ENCODE peak calls at places on chromosomes 13 and 19, in nine cellular contexts. One of them, this sample, is unnamed.

GRCh38 chr13:102122147-102122546 is 279.7 kb downstream of the FGF14 start:
- DNase-seq in IMR-90: no peak
- DNase-seq in mammary epithelial cell: no peak
- DNase-seq in HAP-1: no peak
- DNase-seq in AG04450: no peak
- DNase-seq in kidney epithelial cell: no peak
- DNase-seq in SJSA1: no peak
- DNase-seq in BJ: no peak
- DNase-seq in tibial artery: no peak
- DNase-seq in this sample: no peak

GRCh38 chr13:76884571-76885202 is 1.5 kb downstream of the KCTD12 start:
- DNase-seq in IMR-90: peak; percentile 20
- DNase-seq in mammary epithelial cell: peak; percentile 40
- DNase-seq in HAP-1: no peak
- DNase-seq in AG04450: no peak
- DNase-seq in kidney epithelial cell: no peak
- DNase-seq in SJSA1: no peak
- DNase-seq in BJ: no peak
- DNase-seq in tibial artery: no peak
- DNase-seq in this sample: peak; percentile 65

GRCh38 chr19:28454083-28454482 is 758.9 kb downstream of the UQCRFS1 start:
- DNase-seq in IMR-90: no peak
- DNase-seq in mammary epithelial cell: peak; percentile 38
- DNase-seq in HAP-1: no peak
- DNase-seq in AG04450: no peak
- DNase-seq in kidney epithelial cell: peak; percentile 82
- DNase-seq in SJSA1: no peak
- DNase-seq in BJ: no peak
- DNase-seq in tibial artery: no peak
- DNase-seq in this sample: no peak

GRCh38 chr19:33064778-33065550 is at the start of gene RHPN2:
- DNase-seq in IMR-90: peak; percentile 45
- DNase-seq in mammary epithelial cell: peak; percentile 63
- DNase-seq in HAP-1: peak; percentile 87
- DNase-seq in AG04450: no peak
- DNase-seq in kidney epithelial cell: no peak
- DNase-seq in SJSA1: peak; percentile 64
- DNase-seq in BJ: no peak
- DNase-seq in tibial artery: no peak
- DNase-seq in this sample: peak; percentile 71

GRCh38 chr19:57465680-57466381 is 8.9 kb upstream of the VN1R1 start:
- DNase-seq in IMR-90: peak; percentile 24
- DNase-seq in mammary epithelial cell: peak; percentile 45
- DNase-seq in HAP-1: peak; percentile 30
- DNase-seq in AG04450: no peak
- DNase-seq in kidney epithelial cell: no peak
- DNase-seq in SJSA1: peak; percentile 11
- DNase-seq in BJ: no peak
- DNase-seq in tibial artery: no peak
- DNase-seq in this sample: peak; percentile 70

GRCh38 chr19:13938361-13939027 is at the start of gene PODNL1:
- DNase-seq in IMR-90: peak; percentile 53
- DNase-seq in mammary epithelial cell: peak; percentile 53
- DNase-seq in HAP-1: no peak
- DNase-seq in AG04450: no peak
- DNase-seq in kidney epithelial cell: no peak
- DNase-seq in SJSA1: no peak
- DNase-seq in BJ: peak; percentile 48
- DNase-seq in tibial artery: peak; percentile 68
- DNase-seq in this sample: peak; percentile 84

GRCh38 chr19:55559684-55560083 is 14.3 kb upstream of the SBK3 start:
- DNase-seq in IMR-90: no peak
- DNase-seq in mammary epithelial cell: no peak
- DNase-seq in HAP-1: no peak
- DNase-seq in AG04450: no peak
- DNase-seq in kidney epithelial cell: no peak
- DNase-seq in SJSA1: no peak
- DNase-seq in BJ: no peak
- DNase-seq in tibial artery: no peak
- DNase-seq in this sample: no peak

GRCh38 chr19:10907925-10908324 is 20.5 kb downstream of the YIPF2 start:
- DNase-seq in IMR-90: no peak
- DNase-seq in mammary epithelial cell: no peak
- DNase-seq in HAP-1: no peak
- DNase-seq in AG04450: no peak
- DNase-seq in kidney epithelial cell: no peak
- DNase-seq in SJSA1: no peak
- DNase-seq in BJ: no peak
- DNase-seq in tibial artery: no peak
- DNase-seq in this sample: no peak

GRCh38 chr19:35170359-35171061 is 16.0 kb downstream of the FXYD5 start:
- DNase-seq in IMR-90: no peak
- DNase-seq in mammary epithelial cell: no peak
- DNase-seq in HAP-1: no peak
- DNase-seq in AG04450: no peak
- DNase-seq in kidney epithelial cell: no peak
- DNase-seq in SJSA1: no peak
- DNase-seq in BJ: no peak
- DNase-seq in tibial artery: no peak
- DNase-seq in this sample: no peak

GRCh38 chr19:8552810-8553209 is 24.4 kb downstream of the MYO1F start:
- DNase-seq in IMR-90: peak; percentile 62
- DNase-seq in mammary epithelial cell: peak; percentile 41
- DNase-seq in HAP-1: peak; percentile 56
- DNase-seq in AG04450: no peak
- DNase-seq in kidney epithelial cell: no peak
- DNase-seq in SJSA1: no peak
- DNase-seq in BJ: no peak
- DNase-seq in tibial artery: no peak
- DNase-seq in this sample: peak; percentile 43

GRCh38 chr13:44578064-44578394 is 1.9 kb upstream of the TSC22D1 start:
- DNase-seq in IMR-90: no peak
- DNase-seq in mammary epithelial cell: no peak
- DNase-seq in HAP-1: no peak
- DNase-seq in AG04450: no peak
- DNase-seq in kidney epithelial cell: no peak
- DNase-seq in SJSA1: no peak
- DNase-seq in BJ: no peak
- DNase-seq in tibial artery: peak; percentile 37
- DNase-seq in this sample: no peak

GRCh38 chr13:101654916-101655315 is 202.4 kb downstream of the ITGBL1 start:
- DNase-seq in IMR-90: peak; percentile 12
- DNase-seq in mammary epithelial cell: no peak
- DNase-seq in HAP-1: no peak
- DNase-seq in AG04450: no peak
- DNase-seq in kidney epithelial cell: no peak
- DNase-seq in SJSA1: no peak
- DNase-seq in BJ: no peak
- DNase-seq in tibial artery: no peak
- DNase-seq in this sample: peak; percentile 70

GRCh38 chr19:45862564-45863334 is at the start of gene SYMPK:
- DNase-seq in IMR-90: peak; percentile 97
- DNase-seq in mammary epithelial cell: peak; percentile 98
- DNase-seq in HAP-1: peak; percentile 99
- DNase-seq in AG04450: peak; percentile 93
- DNase-seq in kidney epithelial cell: peak; percentile 90
- DNase-seq in SJSA1: peak; percentile 95
- DNase-seq in BJ: peak; percentile 91
- DNase-seq in tibial artery: peak; percentile 99
- DNase-seq in this sample: peak; percentile 98

GRCh38 chr19:45863335-45863839 is 440 bp upstream of the SYMPK start:
- DNase-seq in IMR-90: no peak
- DNase-seq in mammary epithelial cell: no peak
- DNase-seq in HAP-1: no peak
- DNase-seq in AG04450: no peak
- DNase-seq in kidney epithelial cell: no peak
- DNase-seq in SJSA1: no peak
- DNase-seq in BJ: no peak
- DNase-seq in tibial artery: no peak
- DNase-seq in this sample: no peak

GRCh38 chr19:45863840-45864628 is at the start of gene FOXA3:
- DNase-seq in IMR-90: peak; percentile 17
- DNase-seq in mammary epithelial cell: no peak
- DNase-seq in HAP-1: peak; percentile 63
- DNase-seq in AG04450: no peak
- DNase-seq in kidney epithelial cell: no peak
- DNase-seq in SJSA1: peak; percentile 31
- DNase-seq in BJ: no peak
- DNase-seq in tibial artery: no peak
- DNase-seq in this sample: peak; percentile 36

GRCh38 chr19:45862271-45862563 is 730 bp downstream of the SYMPK start:
- DNase-seq in IMR-90: no peak
- DNase-seq in mammary epithelial cell: no peak
- DNase-seq in HAP-1: no peak
- DNase-seq in AG04450: no peak
- DNase-seq in kidney epithelial cell: no peak
- DNase-seq in SJSA1: no peak
- DNase-seq in BJ: no peak
- DNase-seq in tibial artery: no peak
- DNase-seq in this sample: no peak

GRCh38 chr19:45860359-45861259 is 2.3 kb downstream of the SYMPK start:
- DNase-seq in IMR-90: no peak
- DNase-seq in mammary epithelial cell: no peak
- DNase-seq in HAP-1: no peak
- DNase-seq in AG04450: no peak
- DNase-seq in kidney epithelial cell: no peak
- DNase-seq in SJSA1: no peak
- DNase-seq in BJ: no peak
- DNase-seq in tibial artery: no peak
- DNase-seq in this sample: no peak
- H3K4me3 ChIP-seq in IMR-90: no peak overlapping the region
- H3K4me3 ChIP-seq in mammary epithelial cell: no peak overlapping the region
- H3K4me3 ChIP-seq in HAP-1: no peak overlapping the region
- H3K4me3 ChIP-seq in AG04450: no peak overlapping the region
- H3K4me3 ChIP-seq in kidney epithelial cell: no peak overlapping the region
- H3K4me3 ChIP-seq in SJSA1: no peak overlapping the region
- H3K4me3 ChIP-seq in BJ: no peak overlapping the region
- H3K4me3 ChIP-seq in tibial artery: no peak overlapping the region
- H3K4me3 ChIP-seq in this sample: no peak overlapping the region

GRCh38 chr19:44304659-44305193 is at the start of gene ZNF235:
- DNase-seq in IMR-90: peak; percentile 99
- DNase-seq in mammary epithelial cell: peak; percentile 97
- DNase-seq in HAP-1: peak; percentile 89
- DNase-seq in AG04450: peak; percentile 94
- DNase-seq in kidney epithelial cell: peak; percentile 93
- DNase-seq in SJSA1: peak; percentile 87
- DNase-seq in BJ: peak; percentile 87
- DNase-seq in tibial artery: peak; percentile 88
- DNase-seq in this sample: peak; percentile 98

GRCh38 chr19:44303976-44304568 is 753 bp downstream of the ZNF235 start:
- DNase-seq in IMR-90: peak; percentile 3
- DNase-seq in mammary epithelial cell: no peak
- DNase-seq in HAP-1: peak; percentile 44
- DNase-seq in AG04450: no peak
- DNase-seq in kidney epithelial cell: no peak
- DNase-seq in SJSA1: no peak
- DNase-seq in BJ: peak; percentile 24
- DNase-seq in tibial artery: no peak
- DNase-seq in this sample: no peak

GRCh38 chr19:44306283-44306682 is 1.5 kb upstream of the ZNF235 start:
- DNase-seq in IMR-90: no peak
- DNase-seq in mammary epithelial cell: no peak
- DNase-seq in HAP-1: no peak
- DNase-seq in AG04450: no peak
- DNase-seq in kidney epithelial cell: no peak
- DNase-seq in SJSA1: no peak
- DNase-seq in BJ: no peak
- DNase-seq in tibial artery: no peak
- DNase-seq in this sample: no peak

GRCh38 chr19:44305457-44305856 is 632 bp upstream of the ZNF235 start:
- DNase-seq in IMR-90: no peak
- DNase-seq in mammary epithelial cell: no peak
- DNase-seq in HAP-1: no peak
- DNase-seq in AG04450: no peak
- DNase-seq in kidney epithelial cell: no peak
- DNase-seq in SJSA1: no peak
- DNase-seq in BJ: no peak
- DNase-seq in tibial artery: no peak
- DNase-seq in this sample: no peak

DNA sequence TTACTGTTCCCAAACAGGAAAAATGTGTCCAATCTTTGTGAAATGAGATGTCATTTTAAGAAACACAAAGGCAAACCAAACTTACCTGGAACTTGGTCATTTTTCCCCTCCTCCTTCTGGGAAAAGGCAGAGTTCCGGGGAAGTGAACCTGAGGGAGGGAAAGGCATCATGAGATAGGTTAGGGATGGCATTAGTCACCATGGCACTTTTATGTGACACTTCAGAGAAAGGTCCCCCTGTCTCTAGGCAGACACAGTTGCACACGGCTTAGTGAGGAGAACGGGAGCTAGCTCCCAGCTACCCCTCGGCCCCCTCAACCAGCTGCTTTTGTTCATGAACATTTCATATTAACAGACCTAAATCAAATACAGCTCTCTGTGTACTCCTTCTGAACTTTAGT is 1.5 kb downstream of the ZNF235 start:
- DNase-seq in IMR-90: no peak
- DNase-seq in mammary epithelial cell: no peak
- DNase-seq in HAP-1: no peak
- DNase-seq in AG04450: no peak
- DNase-seq in kidney epithelial cell: no peak
- DNase-seq in SJSA1: no peak
- DNase-seq in BJ: no peak
- DNase-seq in tibial artery: no peak
- DNase-seq in this sample: no peak
- H3K4me3 ChIP-seq in IMR-90: no peak overlapping the region
- H3K4me3 ChIP-seq in mammary epithelial cell: peak overlapping the region; percentile 79
- H3K4me3 ChIP-seq in HAP-1: no peak overlapping the region
- H3K4me3 ChIP-seq in AG04450: peak overlapping the region; percentile 97
- H3K4me3 ChIP-seq in kidney epithelial cell: no peak overlapping the region
- H3K4me3 ChIP-seq in SJSA1: no peak overlapping the region
- H3K4me3 ChIP-seq in BJ: no peak overlapping the region
- H3K4me3 ChIP-seq in tibial artery: peak overlapping the region; percentile 78
- H3K4me3 ChIP-seq in this sample: no peak overlapping the region

DNA sequence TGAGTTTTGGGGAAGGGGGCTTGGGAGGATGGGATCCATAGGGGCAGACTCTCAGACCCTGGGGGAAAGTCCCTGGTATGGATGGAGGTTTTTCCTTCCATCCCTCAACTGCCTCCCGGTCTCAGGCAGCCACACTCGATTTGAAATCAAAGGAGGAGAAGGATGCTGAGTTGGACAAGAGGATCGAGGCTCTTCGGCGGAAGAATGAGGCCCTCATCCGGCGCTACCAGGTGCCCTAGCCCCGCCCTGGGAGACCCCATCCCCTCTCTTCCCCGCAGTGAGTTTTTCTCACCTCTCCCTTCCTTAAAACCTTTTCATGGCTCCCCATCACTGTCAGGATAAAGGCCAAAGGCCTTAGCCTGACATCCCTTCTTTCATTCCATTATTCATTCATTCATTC is 2.1 kb downstream of the CCDC9 start:
- DNase-seq in IMR-90: no peak
- DNase-seq in mammary epithelial cell: no peak
- DNase-seq in HAP-1: no peak
- DNase-seq in AG04450: no peak
- DNase-seq in kidney epithelial cell: no peak
- DNase-seq in SJSA1: no peak
- DNase-seq in BJ: no peak
- DNase-seq in tibial artery: no peak
- DNase-seq in this sample: no peak
- H3K4me3 ChIP-seq in IMR-90: no peak overlapping the region
- H3K4me3 ChIP-seq in mammary epithelial cell: peak overlapping the region; percentile 58
- H3K4me3 ChIP-seq in HAP-1: peak overlapping the region; percentile 57
- H3K4me3 ChIP-seq in AG04450: peak overlapping the region; percentile 69
- H3K4me3 ChIP-seq in kidney epithelial cell: no peak overlapping the region
- H3K4me3 ChIP-seq in SJSA1: peak overlapping the region; percentile 50
- H3K4me3 ChIP-seq in BJ: peak overlapping the region; percentile 54
- H3K4me3 ChIP-seq in tibial artery: peak overlapping the region; percentile 63
- H3K4me3 ChIP-seq in this sample: peak overlapping the region; percentile 44

GRCh38 chr13:46178143-46178542 is 3.8 kb downstream of the LCP1 start:
- DNase-seq in IMR-90: no peak
- DNase-seq in mammary epithelial cell: no peak
- DNase-seq in HAP-1: no peak
- DNase-seq in AG04450: no peak
- DNase-seq in kidney epithelial cell: no peak
- DNase-seq in SJSA1: no peak
- DNase-seq in BJ: no peak
- DNase-seq in tibial artery: no peak
- DNase-seq in this sample: no peak
- H3K4me3 ChIP-seq in IMR-90: no peak overlapping the region
- H3K4me3 ChIP-seq in mammary epithelial cell: no peak overlapping the region
- H3K4me3 ChIP-seq in HAP-1: no peak overlapping the region
- H3K4me3 ChIP-seq in AG04450: no peak overlapping the region
- H3K4me3 ChIP-seq in kidney epithelial cell: no peak overlapping the region
- H3K4me3 ChIP-seq in SJSA1: no peak overlapping the region
- H3K4me3 ChIP-seq in BJ: no peak overlapping the region
- H3K4me3 ChIP-seq in tibial artery: no peak overlapping the region
- H3K4me3 ChIP-seq in this sample: no peak overlapping the region

This sample was measured in cardiac fibroblast.